ENCODE peak calls at places on chromosomes 6 and 20, in five cellular contexts. O is IMR-90, I is A549, L is H1, G is HepG2. Y is an unnamed sample.

GRCh38 chr6:157798851-157799250 is 24.2 kb upstream of the SNX9 start:
- DNase-seq in I (no peak), O (no peak), G (no peak), L (no peak), Y (no peak)

GRCh38 chr20:35196313-35196712 is 24.4 kb downstream of the PROCR start:
- DNase-seq in I (no peak), L (no peak), O (no peak), G (no peak), Y (no peak)

GRCh38 chr6:148502083-148502772 is 159.6 kb downstream of the SASH1 start:
- DNase-seq in O (peak), G (no peak), L (no peak), I (no peak), Y (no peak)

GRCh38 chr6:43929511-43929910 is 159.5 kb downstream of the VEGFA start:
- DNase-seq in G (no peak), I (no peak), O (no peak), L (no peak), Y (no peak)

GRCh38 chr20:10225439-10226080 is 6.9 kb downstream of the SNAP25 start:
- DNase-seq in I (peak), G (peak), L (no peak), O (no peak), Y (peak)

GRCh38 chr6:26155066-26155925 is 68.1 kb downstream of the HFE start:
- DNase-seq in I (peak), L (no peak), G (peak), O (no peak), Y (peak)

GRCh38 chr6:152267967-152268845 is 369.0 kb downstream of the SYNE1 start:
- DNase-seq in L (no peak), I (peak), O (no peak), G (peak), Y (peak)

GRCh38 chr20:45947110-45947866 is 12.8 kb downstream of the PCIF1 start:
- DNase-seq in G (no peak), L (no peak), I (no peak), O (no peak), Y (no peak)

GRCh38 chr20:7926767-7927166 is 13.5 kb downstream of the HAO1 start:
- DNase-seq in I (no peak), L (no peak), G (peak), O (peak), Y (no peak)

GRCh38 chr6:51928320-51928719 is 159.1 kb downstream of the PKHD1 start:
- DNase-seq in I (no peak), O (no peak), G (no peak), L (no peak), Y (no peak)

GRCh38 chr6:41505084-41506049 is 40.8 kb upstream of the FOXP4 start:
- DNase-seq in O (peak), I (no peak), L (peak), G (no peak), Y (peak)

GRCh38 chr6:82875573-82876185 is 190.0 kb downstream of the UBE3D start:
- DNase-seq in G (no peak), O (peak), I (peak), L (no peak), Y (peak)

GRCh38 chr6:26088344-26088743 is 1.1 kb downstream of the HFE start:
- DNase-seq in O (no peak), L (no peak), I (no peak), G (no peak), Y (no peak)

GRCh38 chr6:57130784-57131183 is 40.8 kb downstream of the ZNF451 start:
- DNase-seq in I (no peak), O (peak), G (no peak), L (no peak), Y (no peak)

GRCh38 chr20:59508729-59509128 is 95.6 kb upstream of the PHACTR3 start:
- DNase-seq in O (no peak), I (no peak), L (no peak), G (no peak), Y (no peak)

GRCh38 chr6:87917861-87918260 is 129.8 kb upstream of the SPACA1 start:
- DNase-seq in L (no peak), I (no peak), G (no peak), O (no peak), Y (no peak)

GRCh38 chr6:166572370-166573261 is 13.9 kb downstream of the RAMACL start:
- DNase-seq in O (peak), G (no peak), I (no peak), L (peak), Y (no peak)

GRCh38 chr20:44501448-44501847 is 20.4 kb downstream of the SERINC3 start:
- DNase-seq in O (peak), G (no peak), I (no peak), L (no peak), Y (no peak)

GRCh38 chr6:37170273-37171140 is 555 bp downstream of the PIM1 start:
- DNase-seq in O (peak), L (peak), G (no peak), I (peak), Y (peak)

GRCh38 chr6:120960761-120961160 is 373.5 kb downstream of the TBC1D32 start:
- DNase-seq in G (no peak), L (no peak), O (no peak), I (no peak), Y (no peak)

GRCh38 chr20:32191873-32192272 is 15.7 kb downstream of the PLAGL2 start:
- DNase-seq in I (no peak), L (no peak), G (no peak), O (peak), Y (no peak)

GRCh38 chr20:63772781-63773520 is 33.4 kb downstream of the SLC2A4RG start:
- DNase-seq in I (no peak), L (no peak), O (peak), G (no peak), Y (no peak)

GRCh38 chr6:31035862-31036497 is 25.7 kb downstream of the MUC22 start:
- DNase-seq in G (no peak), I (no peak), L (no peak), O (peak), Y (no peak)

GRCh38 chr6:73566954-73567591 is 46.2 kb upstream of the EEF1A1 start:
- DNase-seq in G (peak), I (peak), L (no peak), O (peak), Y (peak)

GRCh38 chr6:68728580-68728979 is 93.5 kb downstream of the ADGRB3 start:
- DNase-seq in I (no peak), L (no peak), O (no peak), G (no peak), Y (no peak)

GRCh38 chr20:31606928-31607639 is 2.0 kb downstream of the ID1 start:
- DNase-seq in O (peak), L (peak), I (peak), G (peak), Y (peak)

DNA sequence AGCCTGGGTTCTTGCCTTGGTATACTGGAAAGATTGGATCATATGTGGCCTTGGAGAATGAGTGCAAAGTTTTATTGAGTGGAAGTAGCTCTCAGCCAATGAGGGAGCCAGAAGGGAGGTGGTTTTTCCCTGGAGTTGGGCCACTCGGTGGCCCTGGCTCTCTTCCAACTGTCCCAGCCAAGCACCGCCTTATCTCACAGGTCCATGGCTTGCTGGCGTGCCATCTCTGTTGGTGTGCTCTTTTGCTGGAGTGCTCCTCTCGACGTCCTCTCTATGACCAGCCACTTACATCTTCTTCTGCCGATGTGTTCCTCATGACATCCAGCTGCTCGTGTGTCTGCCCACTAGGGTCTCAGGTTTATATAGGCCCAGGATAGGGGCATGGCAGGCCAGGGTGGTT is 505.9 kb upstream of the SYNCRIP start:
- DNase-seq in I (no peak), O (no peak), L (no peak), G (no peak), Y (no peak)
- TF ChIP-seq MAFK in I (no peak), O (no peak), L (no peak), G (no peak), Y (no peak)

GRCh38 chr6:46719099-46719498 is 16.1 kb downstream of the PLA2G7 start:
- DNase-seq in L (no peak), O (peak), G (no peak), I (no peak), Y (no peak)
- TF ChIP-seq MAFK in L (no peak), O (no peak), G (no peak), I (no peak), Y (no peak)

GRCh38 chr6:135060076-135060475 is 5.5 kb upstream of the HBS1L start:
- DNase-seq in G (no peak), I (no peak), L (no peak), O (no peak), Y (no peak)
- TF ChIP-seq MAFK in G (no peak), I (no peak), L (no peak), O (no peak), Y (no peak)

DNA sequence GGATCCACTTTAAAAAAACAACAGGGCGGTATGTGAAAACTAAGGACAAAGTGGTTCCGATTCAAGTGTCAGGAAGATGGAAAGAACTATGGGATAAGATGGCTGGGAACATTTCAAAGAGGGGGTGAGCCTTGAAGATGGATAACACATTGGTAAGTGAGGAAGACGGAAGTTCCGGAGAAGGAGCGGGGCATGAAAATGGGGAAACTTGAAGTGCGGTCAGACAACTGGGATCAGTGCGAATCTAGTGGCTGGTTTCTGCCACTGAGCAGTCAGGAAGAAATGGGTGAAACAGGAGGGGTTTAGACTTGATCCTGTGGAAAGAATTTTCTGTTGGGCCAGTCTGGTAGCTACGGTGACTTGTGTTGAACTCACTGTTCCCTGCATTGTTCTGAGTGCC is 1.2 kb downstream of the NAA20 start:
- DNase-seq in I (no peak), O (no peak), L (no peak), G (no peak), Y (no peak)
- TF ChIP-seq MAFK in I (no peak), O (no peak), L (no peak), G (no peak), Y (no peak)

GRCh38 chr20:16486532-16486931 is 86.7 kb downstream of the KIF16B start:
- DNase-seq in G (no peak), I (no peak), O (no peak), L (no peak), Y (no peak)

GRCh38 chr20:16483024-16483423 is 90.2 kb downstream of the KIF16B start:
- DNase-seq in G (no peak), O (no peak), L (no peak), I (no peak), Y (no peak)

GRCh38 chr20:16481977-16482376 is 91.3 kb downstream of the KIF16B start:
- DNase-seq in G (no peak), I (no peak), L (no peak), O (no peak), Y (no peak)

GRCh38 chr20:16488086-16488485 is 85.2 kb downstream of the KIF16B start:
- DNase-seq in G (no peak), I (no peak), L (no peak), O (no peak), Y (no peak)

GRCh38 chr20:16485406-16485805 is 87.8 kb downstream of the KIF16B start:
- DNase-seq in I (no peak), O (peak), G (no peak), L (no peak), Y (no peak)
- TF ChIP-seq MAFK in I (no peak), O (no peak), G (no peak), L (no peak), Y (no peak)

DNA sequence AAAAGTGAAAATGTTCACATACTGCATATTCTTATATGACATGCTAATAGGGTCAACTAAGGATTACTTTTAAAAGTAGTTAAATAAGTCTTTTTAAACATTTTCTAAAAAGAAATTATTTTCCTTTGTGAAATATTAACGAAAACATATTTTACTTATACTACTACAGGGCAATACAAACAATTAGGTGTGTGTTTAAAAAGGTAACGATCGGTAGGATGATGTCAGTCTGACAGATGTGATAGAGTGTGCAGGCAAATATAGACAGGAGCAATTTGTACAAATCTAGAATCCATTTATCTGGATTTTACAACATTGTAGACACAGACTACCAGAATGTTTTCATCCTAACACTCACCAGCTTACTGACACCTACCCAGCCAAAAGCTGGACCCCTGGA is 257.5 kb downstream of the FOXC1 start:
- DNase-seq in O (no peak), L (no peak), I (no peak), G (no peak), Y (no peak)
- TF ChIP-seq MAFK in O (no peak), L (no peak), I (no peak), G (no peak), Y (no peak)

GRCh38 chr6:15386110-15386755 is 140.4 kb downstream of the JARID2 start:
- DNase-seq in I (no peak), G (no peak), O (no peak), L (no peak), Y (peak)
- TF ChIP-seq MAFK in I (no peak), G (no peak), O (no peak), L (no peak), Y (no peak)

DNA sequence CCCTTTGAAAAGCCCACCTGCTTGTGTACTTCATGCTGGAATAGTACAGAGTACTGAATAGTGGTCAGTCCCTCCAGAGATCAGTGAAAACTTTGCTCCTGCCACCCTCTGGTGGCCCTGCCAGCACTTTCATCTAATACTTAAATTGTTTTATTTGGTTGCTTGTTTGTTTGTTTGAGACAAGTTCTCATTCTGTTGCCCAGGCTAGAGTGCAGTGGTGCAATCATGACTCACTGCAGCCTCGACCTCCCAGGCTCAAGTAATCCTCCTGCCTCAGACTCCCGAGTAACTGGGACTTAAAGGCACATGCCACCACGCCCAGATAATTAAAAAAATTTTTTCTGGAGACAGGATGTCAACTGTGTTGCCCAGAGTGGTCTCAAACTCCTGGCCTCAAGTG is 9.1 kb downstream of the FAM83D start:
- DNase-seq in I (peak), O (no peak), L (no peak), G (no peak), Y (no peak)
- TF ChIP-seq MAFK in I (no peak), O (no peak), L (no peak), G (no peak), Y (no peak)

GRCh38 chr6:136772685-136773472 is 19.4 kb downstream of the MAP3K5 start:
- DNase-seq in G (no peak), I (no peak), L (no peak), O (no peak), Y (no peak)
- TF ChIP-seq MAFK in G (no peak), I (no peak), L (no peak), O (no peak), Y (no peak)

Y was measured in K562.